ENCODE peak calls at places on chromosomes 6 and 20, in ten cellular contexts. K is coronary artery, D is ovary, U is AG04450, P is hepatocyte, R is upper lobe of right lung, O is ascending aorta, W is GM23338, Y is A549, N is prostate gland. V is an unnamed sample.

GRCh38 chr6:116265081-116265829 is 11.4 kb upstream of the TSPYL4 start:
- DNase-seq in K (no peak), D (no peak), U (no peak), P (no peak), R (no peak), O (no peak), W (no peak), Y (no peak), N (no peak), V (no peak)

GRCh38 chr6:165850434-165851019 is 187.5 kb upstream of the PDE10A start:
- DNase-seq in K (no peak), D (peak), U (peak), P (peak), R (peak), O (no peak), W (peak), Y (peak), N (peak), V (no peak)

GRCh38 chr6:116386581-116387299 is 16.0 kb downstream of the DSE start:
- DNase-seq in K (no peak), D (no peak), U (no peak), P (peak), R (no peak), O (no peak), W (no peak), Y (peak), N (no peak), V (no peak)

GRCh38 chr6:136989591-136990578 is 54.9 kb downstream of the IL20RA start:
- DNase-seq in K (no peak), D (peak), U (no peak), P (peak), R (no peak), O (no peak), W (peak), Y (no peak), N (no peak), V (no peak)

GRCh38 chr6:156954781-156955180 is 177.6 kb downstream of the ARID1B start:
- DNase-seq in K (no peak), D (no peak), U (no peak), P (no peak), R (no peak), O (no peak), W (no peak), Y (no peak), N (no peak), V (no peak)

GRCh38 chr6:139148557-139149220 is 13.8 kb downstream of the HECA start:
- DNase-seq in K (no peak), D (no peak), U (no peak), P (peak), R (no peak), O (no peak), W (no peak), Y (no peak), N (no peak), V (no peak)

GRCh38 chr6:120384671-120385070 is 949.6 kb downstream of the TBC1D32 start:
- DNase-seq in K (no peak), D (no peak), U (no peak), P (no peak), R (no peak), O (no peak), W (no peak), Y (no peak), N (no peak), V (no peak)

GRCh38 chr20:47543006-47543431 is 41.3 kb downstream of the NCOA3 start:
- DNase-seq in K (no peak), D (no peak), U (no peak), P (no peak), R (no peak), O (no peak), W (no peak), Y (no peak), N (no peak), V (no peak)

GRCh38 chr20:37335642-37336368 is 10.1 kb upstream of the SRC start:
- DNase-seq in K (no peak), D (no peak), U (no peak), P (no peak), R (no peak), O (no peak), W (no peak), Y (peak), N (no peak), V (no peak)

GRCh38 chr20:5085380-5085779 is 34.4 kb downstream of the PCNA start:
- DNase-seq in K (no peak), D (no peak), U (no peak), P (no peak), R (no peak), O (no peak), W (no peak), Y (no peak), N (no peak), V (no peak)

GRCh38 chr6:140183881-140184280 is 809.4 kb upstream of the CITED2 start:
- DNase-seq in K (no peak), D (no peak), U (no peak), P (no peak), R (no peak), O (no peak), W (no peak), Y (no peak), N (no peak), V (peak)

GRCh38 chr6:70860044-70860443 is 96.8 kb downstream of the B3GAT2 start:
- DNase-seq in K (no peak), D (no peak), U (no peak), P (no peak), R (no peak), O (no peak), W (no peak), Y (no peak), N (no peak), V (peak)

GRCh38 chr6:159169557-159170332 is 545 bp downstream of the FNDC1 start:
- DNase-seq in K (no peak), D (peak), U (no peak), P (peak), R (no peak), O (peak), W (peak), Y (peak), N (no peak), V (no peak)

GRCh38 chr20:43914286-43914685 is 366 bp upstream of the TOX2 start:
- DNase-seq in K (no peak), D (no peak), U (no peak), P (no peak), R (no peak), O (peak), W (no peak), Y (no peak), N (no peak), V (no peak)

GRCh38 chr20:57315083-57315963 is 14.3 kb upstream of the SPO11 start:
- DNase-seq in K (no peak), D (no peak), U (no peak), P (no peak), R (no peak), O (no peak), W (no peak), Y (no peak), N (no peak), V (no peak)

GRCh38 chr20:16100767-16101166 is 472.5 kb downstream of the KIF16B start:
- DNase-seq in K (no peak), D (no peak), U (no peak), P (no peak), R (no peak), O (no peak), W (no peak), Y (no peak), N (no peak), V (no peak)

GRCh38 chr6:1878330-1878729 is 268.6 kb downstream of the FOXC1 start:
- DNase-seq in K (no peak), D (no peak), U (no peak), P (no peak), R (no peak), O (no peak), W (no peak), Y (no peak), N (no peak), V (no peak)

GRCh38 chr6:170416959-170417606 is 110.5 kb downstream of the FAM120B start:
- DNase-seq in K (no peak), D (no peak), U (no peak), P (no peak), R (peak), O (peak), W (no peak), Y (no peak), N (no peak), V (no peak)

GRCh38 chr6:77034161-77034560 is 429.1 kb downstream of the HTR1B start:
- DNase-seq in K (no peak), D (no peak), U (peak), P (no peak), R (no peak), O (no peak), W (peak), Y (no peak), N (no peak), V (peak)

GRCh38 chr6:23002044-23002619 is 432.8 kb downstream of the HDGFL1 start:
- DNase-seq in K (no peak), D (no peak), U (no peak), P (no peak), R (no peak), O (no peak), W (peak), Y (no peak), N (no peak), V (no peak)

GRCh38 chr6:135419162-135419561 is 78.4 kb downstream of the AHI1 start:
- DNase-seq in K (no peak), D (no peak), U (peak), P (no peak), R (no peak), O (no peak), W (no peak), Y (no peak), N (no peak), V (peak)

GRCh38 chr6:149060300-149060984 is 257.1 kb upstream of the TAB2 start:
- DNase-seq in K (no peak), D (no peak), U (no peak), P (no peak), R (no peak), O (no peak), W (no peak), Y (no peak), N (no peak), V (no peak)

GRCh38 chr6:90110971-90111370 is 185.7 kb downstream of the BACH2 start:
- DNase-seq in K (no peak), D (no peak), U (no peak), P (no peak), R (no peak), O (no peak), W (no peak), Y (no peak), N (no peak), V (no peak)

GRCh38 chr6:3841066-3841454 is 8.1 kb upstream of the FAM50B start:
- DNase-seq in K (no peak), D (no peak), U (no peak), P (no peak), R (no peak), O (no peak), W (no peak), Y (no peak), N (no peak), V (no peak)

GRCh38 chr20:8126979-8127378 is 5.1 kb upstream of the PLCB1 start:
- DNase-seq in K (no peak), D (no peak), U (no peak), P (no peak), R (no peak), O (no peak), W (no peak), Y (no peak), N (no peak), V (no peak)

GRCh38 chr6:44180406-44180805 is 21.8 kb downstream of the CAPN11 start:
- DNase-seq in K (no peak), D (no peak), U (no peak), P (no peak), R (no peak), O (no peak), W (no peak), Y (no peak), N (no peak), V (no peak)

GRCh38 chr6:150403458-150404245 is 34.8 kb downstream of the IYD start:
- DNase-seq in K (peak), D (no peak), U (no peak), P (peak), R (no peak), O (peak), W (no peak), Y (peak), N (peak), V (peak)

GRCh38 chr20:58987790-58988564 is 6.9 kb downstream of the NELFCD start:
- DNase-seq in K (peak), D (no peak), U (no peak), P (no peak), R (no peak), O (peak), W (no peak), Y (no peak), N (no peak), V (no peak)

GRCh38 chr6:160789263-160790027 is 87.4 kb downstream of the PLG start:
- DNase-seq in K (no peak), D (no peak), U (no peak), P (no peak), R (no peak), O (no peak), W (no peak), Y (no peak), N (no peak), V (no peak)

GRCh38 chr6:31736768-31737314 is 511 bp upstream of the CLIC1 start:
- DNase-seq in K (no peak), D (no peak), U (no peak), P (peak), R (no peak), O (no peak), W (no peak), Y (no peak), N (no peak), V (no peak)

DNA sequence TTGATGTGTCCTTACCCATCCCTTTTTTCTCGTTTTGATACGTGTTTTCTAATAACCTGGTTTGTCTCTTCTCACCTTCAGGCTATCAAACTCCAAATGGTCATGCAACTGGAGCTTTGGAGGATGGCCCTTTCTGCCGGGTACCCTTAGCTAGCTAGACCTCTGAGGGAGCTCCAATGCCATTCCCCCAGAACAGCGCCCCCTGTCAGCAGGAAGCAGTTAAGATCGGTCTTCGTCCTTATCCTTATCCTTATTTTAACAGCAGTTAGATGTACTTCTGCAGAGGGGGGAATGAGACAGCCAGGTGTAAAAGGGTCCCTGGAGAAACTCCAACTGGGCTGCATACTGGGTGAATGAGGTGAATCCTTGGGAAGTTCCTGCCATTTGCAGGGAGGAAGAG is 37.2 kb downstream of the SEL1L2 start:
- DNase-seq in K (no peak), D (no peak), U (no peak), P (no peak), R (no peak), O (no peak), W (peak), Y (peak), N (no peak), V (no peak)
- TF ChIP-seq CTCF in K (no peak), D (no peak), U (no peak), P (no peak), R (no peak), O (no peak), W (peak), Y (no peak), N (no peak), V (no peak)

DNA sequence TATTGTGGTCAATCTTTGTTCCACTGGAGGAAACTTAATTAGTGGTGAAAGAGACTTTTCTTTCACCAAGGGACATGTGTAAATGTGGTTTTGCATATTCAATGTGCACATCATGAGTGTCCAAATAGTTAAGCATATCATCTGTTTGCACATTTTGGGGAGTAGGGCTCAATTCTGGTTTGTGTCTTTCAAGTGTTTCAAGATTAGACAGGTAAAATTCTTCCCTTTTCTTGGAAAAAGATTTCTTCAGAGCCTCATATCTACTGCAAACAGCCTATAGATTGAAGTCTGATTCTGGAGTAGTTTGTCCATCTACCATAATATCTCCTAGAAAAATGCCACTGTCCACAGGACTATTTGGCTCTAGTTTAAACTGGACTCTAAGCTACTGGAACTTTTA is 26.9 kb upstream of the DEFB118 start:
- DNase-seq in K (no peak), D (no peak), U (no peak), P (no peak), R (no peak), O (no peak), W (no peak), Y (no peak), N (no peak), V (no peak)
- H3K4me3 ChIP-seq in K (no peak), D (no peak), U (no peak), P (no peak), R (no peak), O (no peak), W (no peak), Y (no peak), N (no peak), V (no peak)

DNA sequence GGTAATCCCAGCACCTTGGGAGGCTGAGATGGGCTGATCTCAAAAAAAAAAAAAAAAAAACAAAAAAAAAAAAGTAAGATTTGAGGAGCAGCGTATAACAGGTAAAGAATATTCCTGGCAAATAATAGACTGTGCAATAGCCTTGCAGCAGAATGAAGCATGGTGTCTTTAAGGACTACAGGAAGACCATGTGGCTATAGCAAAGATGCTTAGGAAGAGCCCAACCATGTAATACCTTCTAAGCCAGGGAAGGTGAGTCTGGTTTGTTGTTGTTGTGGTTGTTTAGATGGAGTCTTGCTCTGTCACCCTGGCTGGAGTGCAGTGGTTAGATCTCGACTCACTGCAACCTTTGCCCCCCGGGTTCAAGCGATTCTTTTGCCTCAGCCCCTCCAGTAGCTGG is 14.3 kb upstream of the RBM39 start:
- DNase-seq in K (no peak), D (no peak), U (no peak), P (no peak), R (no peak), O (no peak), W (no peak), Y (no peak), N (no peak), V (no peak)
- TF ChIP-seq CTCF in K (no peak), D (no peak), U (no peak), P (no peak), R (no peak), O (no peak), W (no peak), Y (no peak), N (no peak), V (no peak)

GRCh38 chr20:23519556-23519955 is 28.6 kb downstream of the CST8 start:
- DNase-seq in K (no peak), D (no peak), U (no peak), P (no peak), R (no peak), O (no peak), W (no peak), Y (no peak), N (no peak), V (no peak)
- H3K4me3 ChIP-seq in K (no peak), D (no peak), U (no peak), P (no peak), R (no peak), O (no peak), W (no peak), Y (no peak), N (no peak), V (no peak)

GRCh38 chr6:110317189-110317588 is 41.0 kb downstream of the METTL24 start:
- DNase-seq in K (no peak), D (no peak), U (no peak), P (no peak), R (no peak), O (no peak), W (no peak), Y (no peak), N (no peak), V (no peak)
- TF ChIP-seq CTCF in K (no peak), D (no peak), U (no peak), P (no peak), R (no peak), O (no peak), W (no peak), Y (no peak), N (no peak), V (no peak)